ENCODE peak calls at places on chromosomes 16 and 17, in five cellular contexts. B is AG04449, G is fibroblast of mammary gland, R is heart left ventricle, O is left lung. S is an unnamed sample.

GRCh38 chr16:4825196-4825595 is 21.9 kb downstream of the GLYR1 start:
- DNase-seq in G (no peak), B (no peak), R (no peak), O (no peak), S (no peak)

GRCh38 chr17:4733073-4733531 is 1.9 kb downstream of the MED11 start:
- DNase-seq in G (no peak), R (no peak), B (no peak), O (peak; percentile 68), S (no peak)

GRCh38 chr17:22102177-22102576 is 409.9 kb downstream of the KCNJ18 start:
- DNase-seq in B (no peak), R (no peak), G (no peak), O (no peak), S (no peak)

GRCh38 chr16:10923650-10924214 is 18.5 kb downstream of the DEXI start:
- DNase-seq in O (no peak), B (no peak), G (no peak), R (peak; percentile 88), S (peak; percentile 47)

GRCh38 chr17:48907713-48908046 is 527 bp upstream of the UBE2Z start:
- DNase-seq in R (no peak), G (peak; percentile 65), B (no peak), O (no peak), S (peak; percentile 67)

GRCh38 chr17:64941761-64942160 is 22.5 kb upstream of the LRRC37A3 start:
- DNase-seq in B (no peak), G (no peak), O (no peak), R (no peak), S (no peak)

GRCh38 chr16:66272461-66272860 is 94.0 kb upstream of the CDH5 start:
- DNase-seq in R (no peak), O (no peak), G (no peak), B (no peak), S (no peak)

GRCh38 chr16:62225675-62226074 is 189.4 kb upstream of the CDH8 start:
- DNase-seq in G (peak; percentile 15), B (no peak), R (peak; percentile 75), O (peak; percentile 48), S (no peak)

GRCh38 chr16:50578147-50578546 is 30.0 kb downstream of the NKD1 start:
- DNase-seq in O (no peak), G (no peak), B (no peak), R (no peak), S (no peak)

DNA sequence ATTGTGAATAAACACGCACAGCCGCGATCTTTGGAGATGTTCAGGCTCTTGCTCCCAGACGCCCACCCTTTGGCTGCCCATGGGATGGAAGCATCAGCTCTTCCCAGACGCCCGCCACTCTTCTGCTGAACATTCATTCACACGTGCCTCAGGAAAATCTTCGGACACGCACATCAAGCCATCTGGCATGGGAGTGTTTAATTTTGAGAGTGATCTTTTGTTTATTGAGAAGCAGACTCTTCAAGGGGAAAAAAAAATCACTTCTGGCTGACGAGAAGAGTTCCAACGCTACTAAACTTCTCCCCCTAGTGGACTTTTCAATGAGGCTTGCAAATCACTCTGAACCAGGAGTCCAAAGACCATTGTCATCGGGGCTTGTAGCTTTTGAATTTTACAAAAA is 62.0 kb upstream of the NUDT7 start:
- DNase-seq in R (no peak), B (no peak), G (peak; percentile 56), O (no peak), S (peak; percentile 51)
- TF ChIP-seq CTCF in R (peak; percentile 58), B (peak; percentile 60), G (peak; percentile 68), O (peak; percentile 19), S (peak; percentile 84)

DNA sequence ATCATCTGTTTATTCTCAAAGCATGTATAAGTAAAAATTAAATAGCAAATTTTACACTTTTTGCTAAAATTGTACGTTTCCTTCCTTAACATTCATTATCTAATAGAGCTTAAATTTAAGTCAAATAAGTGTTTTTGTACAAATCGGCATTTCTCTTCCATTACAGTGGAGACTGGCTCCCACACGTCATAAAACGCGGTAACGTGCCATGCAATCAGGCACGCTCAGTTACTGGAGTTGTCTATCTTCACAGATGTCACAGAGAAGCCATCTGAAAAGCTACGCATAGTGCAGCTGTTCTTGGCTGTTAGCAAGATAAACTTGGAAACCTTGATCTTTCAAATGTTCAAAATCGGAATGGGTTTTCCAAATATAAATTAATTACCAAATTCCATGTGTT is 165.3 kb downstream of the STX8 start:
- DNase-seq in G (no peak), B (no peak), O (no peak), R (no peak), S (no peak)
- H3K4me3 ChIP-seq in G (no peak overlapping the region), B (no peak overlapping the region), O (no peak overlapping the region), R (no peak overlapping the region), S (no peak overlapping the region)

GRCh38 chr16:54812229-54812628 is 118.4 kb upstream of the IRX5 start:
- DNase-seq in G (peak; percentile 21), O (no peak), R (no peak), B (no peak), S (peak; percentile 34)
- TF ChIP-seq CTCF in G (peak; percentile 22), O (no peak), R (peak; percentile 44), B (peak; percentile 5), S (peak; percentile 47)

GRCh38 chr16:25834101-25834500 is 142.3 kb downstream of the HS3ST4 start:
- DNase-seq in G (no peak), O (no peak), B (no peak), R (no peak), S (no peak)
- H3K4me3 ChIP-seq in G (no peak overlapping the region), O (no peak overlapping the region), B (no peak overlapping the region), R (no peak overlapping the region), S (no peak overlapping the region)

DNA sequence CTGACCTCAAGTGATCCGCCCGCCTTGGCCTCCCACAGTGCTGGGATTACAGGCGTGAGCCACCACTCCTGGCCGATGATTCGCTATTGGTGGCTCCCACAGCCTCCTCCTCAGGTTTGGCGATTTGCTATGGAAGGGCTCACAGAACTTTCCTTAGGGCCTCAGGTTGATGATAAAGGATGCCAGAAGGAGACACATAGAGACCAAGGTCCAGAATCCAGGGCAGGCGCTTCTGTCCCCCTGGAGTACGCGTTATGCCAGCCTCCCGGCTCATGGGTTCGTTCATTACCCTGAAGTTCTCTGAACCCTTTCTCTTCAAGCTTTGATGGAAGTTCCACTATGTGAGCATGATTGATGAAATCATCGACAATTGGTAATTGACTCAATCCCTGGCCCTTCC is 19.9 kb downstream of the LGALS3BP start:
- DNase-seq in O (no peak), G (no peak), R (no peak), B (no peak), S (no peak)
- TF ChIP-seq CTCF in O (no peak), G (no peak), R (no peak), B (no peak), S (no peak)

GRCh38 chr17:37219876-37220608 is 155.7 kb upstream of the C17orf78 start:
- DNase-seq in B (no peak), G (no peak), O (no peak), R (no peak), S (peak; percentile 33)

GRCh38 chr17:37221865-37222264 is 153.9 kb upstream of the C17orf78 start:
- DNase-seq in G (no peak), B (no peak), O (no peak), R (no peak), S (no peak)

GRCh38 chr17:37218849-37219248 is 156.9 kb upstream of the C17orf78 start:
- DNase-seq in O (no peak), B (no peak), R (no peak), G (no peak), S (no peak)

GRCh38 chr17:37225458-37225857 is 150.3 kb upstream of the C17orf78 start:
- DNase-seq in G (no peak), O (no peak), B (no peak), R (no peak), S (no peak)

DNA sequence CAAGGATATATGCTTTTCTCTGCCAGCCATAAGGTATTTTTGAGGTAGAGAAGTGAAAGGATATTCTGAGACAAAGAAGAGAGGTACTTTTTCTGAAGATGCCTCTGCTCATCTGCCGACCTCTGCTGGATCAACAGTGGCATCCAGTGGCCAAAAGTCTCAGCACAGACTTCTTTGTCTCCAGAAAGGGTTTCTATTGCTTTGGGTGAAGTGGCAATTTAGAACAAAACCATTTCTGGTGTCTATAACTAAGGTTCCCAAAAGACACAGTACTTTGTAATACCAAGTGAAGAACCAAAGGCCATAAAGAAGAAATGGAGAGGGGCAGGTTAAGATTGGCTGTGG is 155.2 kb upstream of the C17orf78 start:
- DNase-seq in G (peak; percentile 34), O (no peak), R (no peak), B (no peak), S (peak; percentile 39)
- H3K4me3 ChIP-seq in G (no peak overlapping the region), O (no peak overlapping the region), R (no peak overlapping the region), B (no peak overlapping the region), S (no peak overlapping the region)

DNA sequence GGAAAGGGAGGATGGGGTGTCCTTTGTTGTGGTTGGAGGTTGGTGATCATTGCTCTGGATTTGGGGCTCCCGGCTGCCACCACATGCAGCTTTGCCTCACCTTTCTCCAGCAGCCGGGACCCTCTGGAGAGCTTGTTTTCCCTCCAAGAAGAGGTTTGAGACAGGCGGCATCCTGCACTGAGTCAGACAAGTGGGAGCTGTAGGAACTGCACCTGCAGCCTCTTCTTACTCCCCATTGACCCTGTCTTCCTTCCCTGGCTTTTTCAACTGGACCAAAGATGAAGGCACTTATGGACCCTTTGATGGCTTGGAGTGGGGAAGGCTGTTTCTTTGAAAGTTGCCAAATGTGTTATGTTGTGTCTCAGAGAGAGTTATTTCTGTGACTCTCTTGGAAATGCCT is 16.6 kb downstream of the KCTD2 start:
- DNase-seq in B (no peak), R (no peak), G (no peak), O (no peak), S (no peak)
- TF ChIP-seq CTCF in B (no peak), R (no peak), G (no peak), O (no peak), S (no peak)

GRCh38 chr16:63978240-63978639 is 1143.6 kb downstream of the CDH11 start:
- DNase-seq in G (no peak), O (no peak), B (no peak), R (no peak), S (no peak)
- H3K4me3 ChIP-seq in G (no peak overlapping the region), O (no peak overlapping the region), B (no peak overlapping the region), R (no peak overlapping the region), S (no peak overlapping the region)

S was measured in AG10803.